ENCODE peak calls at places on chromosomes 13 and 19, in six cellular contexts. N is GM06990, R is tibial artery, Q is PC-3, X is psoas muscle, V is left ventricle myocardium inferior. H is an unnamed sample. For H3K27me3, the result is how much of the 10 kb centered on the place peaks cover.

GRCh38 chr19:39308531-39309304 is 11.9 kb downstream of the LRFN1 start:
- DNase-seq in N (no peak), X (no peak), R (peak), Q (no peak), V (no peak), H (peak)

GRCh38 chr19:7916137-7916907 is 1.7 kb downstream of the TGFBR3L start:
- DNase-seq in X (no peak), Q (peak), V (no peak), N (peak), R (no peak), H (no peak)

GRCh38 chr19:16856091-16856490 is 26.9 kb downstream of the SIN3B start:
- DNase-seq in V (no peak), X (no peak), N (no peak), R (no peak), Q (no peak), H (no peak)

GRCh38 chr13:40813662-40814454 is 24.4 kb downstream of the SLC25A15 start:
- DNase-seq in N (peak), X (no peak), V (no peak), Q (peak), R (no peak), H (peak)

GRCh38 chr13:113656831-113657671 is 947 bp downstream of the ATP4B start:
- DNase-seq in V (peak), N (no peak), X (no peak), R (peak), Q (no peak), H (no peak)

GRCh38 chr19:41753159-41753558 is 2.2 kb upstream of the CEACAM6 start:
- DNase-seq in N (peak), V (peak), R (no peak), X (peak), Q (peak), H (peak)

GRCh38 chr13:24284876-24285275 is 24.5 kb upstream of the C1QTNF9 start:
- DNase-seq in R (no peak), N (no peak), Q (no peak), V (no peak), X (no peak), H (no peak)

GRCh38 chr13:82822935-82823334 is 1059.3 kb downstream of the SLITRK1 start:
- DNase-seq in R (no peak), X (no peak), V (no peak), Q (no peak), N (no peak), H (no peak)

GRCh38 chr13:40230833-40231266 is 435.6 kb downstream of the FOXO1 start:
- DNase-seq in V (no peak), Q (peak), X (no peak), R (no peak), N (no peak), H (no peak)

GRCh38 chr13:109146912-109147624 is 517.7 kb downstream of the MYO16 start:
- DNase-seq in Q (peak), X (no peak), N (no peak), V (no peak), R (no peak), H (peak)

DNA sequence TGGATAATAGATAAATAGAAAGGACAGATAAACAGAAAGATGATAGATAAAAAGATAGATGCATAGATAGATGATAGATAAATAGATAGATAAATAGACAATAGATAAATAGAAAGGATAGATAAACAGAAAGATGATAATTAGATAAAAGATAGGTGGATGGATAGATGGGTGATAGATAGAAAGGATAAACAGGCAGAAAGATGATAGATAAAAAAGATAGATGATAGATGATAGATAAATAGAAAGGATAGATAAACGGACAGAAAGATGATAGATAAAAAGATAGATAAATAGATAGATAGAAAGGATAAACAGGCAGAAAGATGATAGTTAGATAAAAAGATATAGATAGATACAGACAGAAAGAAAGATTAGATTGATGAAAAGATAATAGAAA is 92.3 kb upstream of the UQCRFS1 start:
- DNase-seq in X (no peak), Q (no peak), N (no peak), V (no peak), R (no peak), H (no peak)
- H3K27me3 ChIP-seq in X (under half), Q (under half), N (under half), V (half or more), R (under half), H (under half)

GRCh38 chr19:11300811-11301120 is 4.8 kb downstream of the TSPAN16 start:
- DNase-seq in N (no peak), Q (no peak), X (no peak), V (no peak), R (no peak), H (no peak)
- H3K4me3 ChIP-seq in N (no peak), Q (no peak), X (no peak), V (no peak), R (no peak), H (no peak)

DNA sequence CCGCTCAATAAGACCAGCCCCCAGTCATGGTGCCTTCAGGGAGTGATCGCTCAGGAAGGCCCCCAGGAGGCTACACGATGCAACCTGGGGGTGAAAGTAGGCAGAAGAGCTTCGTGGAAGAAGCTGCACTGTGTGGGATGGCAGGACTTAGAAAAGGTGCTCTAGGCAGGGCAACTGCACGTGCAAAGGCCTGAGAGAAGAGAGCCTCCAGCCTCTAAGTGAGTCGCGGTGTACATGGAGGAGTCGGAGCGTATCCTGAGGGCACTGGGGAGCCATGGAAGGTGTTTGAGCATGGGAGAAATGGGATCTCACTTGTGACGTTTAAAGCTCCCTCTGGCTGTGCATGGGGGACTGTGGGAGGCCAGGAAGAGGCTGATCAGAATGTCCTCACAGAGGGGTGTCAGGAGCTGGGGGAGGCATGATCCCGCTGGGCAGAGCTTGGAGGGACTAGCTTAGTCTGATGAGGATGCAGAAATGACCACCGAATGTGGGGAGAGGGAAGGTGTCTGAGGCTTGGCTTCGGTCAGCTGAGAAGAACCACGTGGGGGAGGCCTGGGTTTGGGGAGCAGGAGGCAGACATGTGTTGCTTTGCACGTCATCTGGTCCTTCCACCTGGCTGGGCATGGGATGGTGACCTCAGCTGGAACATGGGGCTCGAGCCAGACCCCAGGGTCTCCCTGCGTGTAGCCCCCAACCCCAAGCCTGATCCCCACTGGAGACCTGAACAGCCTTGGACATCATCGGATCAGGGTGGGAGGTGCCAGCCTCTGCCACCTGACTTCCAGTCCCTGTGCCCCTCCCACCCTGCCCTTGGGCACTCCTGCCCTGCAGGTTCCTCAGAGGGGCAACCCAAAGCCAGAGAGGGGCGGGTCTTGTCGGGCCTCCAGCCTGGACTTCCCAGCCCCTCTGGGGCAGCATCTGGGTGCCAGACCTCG is 1.1 kb downstream of the APC2 start:
- DNase-seq in R (no peak), V (no peak), X (no peak), Q (no peak), N (no peak), H (no peak)
- H3K27me3 ChIP-seq in R (half or more), V (half or more), X (half or more), Q (under half), N (under half), H (half or more)

GRCh38 chr19:17966115-17966455 is 822 bp upstream of the KCNN1 start:
- DNase-seq in R (no peak), V (no peak), N (no peak), Q (no peak), X (no peak), H (no peak)

GRCh38 chr19:17968376-17968775 is 1.5 kb downstream of the KCNN1 start:
- DNase-seq in N (no peak), Q (no peak), X (no peak), V (no peak), R (no peak), H (no peak)

GRCh38 chr19:17966497-17967257 is at the start of gene KCNN1:
- DNase-seq in N (no peak), V (no peak), X (no peak), Q (no peak), R (no peak), H (no peak)

GRCh38 chr19:17969096-17969792 is 2.3 kb downstream of the KCNN1 start:
- DNase-seq in N (no peak), X (no peak), Q (no peak), R (no peak), V (no peak), H (no peak)

GRCh38 chr19:17967258-17968051 is 548 bp downstream of the KCNN1 start:
- DNase-seq in X (no peak), N (no peak), V (no peak), R (no peak), Q (no peak), H (no peak)
- H3K4me3 ChIP-seq in X (peak), N (no peak), V (peak), R (no peak), Q (no peak), H (no peak)

GRCh38 chr19:4140237-4140711 is 13.2 kb upstream of the CREB3L3 start:
- DNase-seq in X (no peak), N (no peak), V (no peak), Q (peak), R (no peak), H (peak)
- H3K27me3 ChIP-seq in X (under half), N (under half), V (under half), Q (under half), R (under half), H (under half)

DNA sequence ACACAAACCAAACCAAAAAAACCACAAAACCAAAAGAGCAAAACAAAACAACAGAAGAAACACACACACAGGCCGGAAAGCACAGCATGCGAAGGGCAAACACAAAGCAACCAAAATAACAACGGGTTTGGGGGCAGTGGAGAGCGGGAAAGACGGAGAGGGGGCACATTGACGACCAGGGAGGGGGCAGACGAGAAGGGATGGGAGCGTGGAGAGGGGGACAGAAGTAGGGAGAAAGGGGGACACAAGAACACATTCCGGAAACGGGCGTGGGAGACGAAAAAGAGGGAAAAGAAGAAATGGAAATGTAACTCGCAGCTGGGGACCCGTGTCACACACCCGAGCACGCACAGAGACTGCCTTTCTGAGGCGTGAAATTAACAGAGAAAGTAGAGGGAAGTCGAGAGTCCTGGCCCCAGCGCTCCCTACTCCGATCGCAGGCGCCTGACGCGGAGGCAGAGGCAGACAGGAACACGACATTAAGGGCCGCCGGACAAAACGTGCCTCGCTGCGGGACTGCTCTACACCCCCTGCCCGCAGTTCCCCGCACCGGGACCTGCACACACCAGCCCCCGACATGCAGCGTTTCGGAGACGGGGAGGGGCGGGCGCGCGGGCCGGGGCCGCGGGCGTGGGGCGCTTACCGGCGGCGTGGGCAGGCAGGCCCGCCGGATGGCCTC is 652 bp downstream of the POU4F1 start:
- DNase-seq in V (no peak), Q (no peak), R (no peak), X (no peak), N (peak), H (no peak)
- H3K4me3 ChIP-seq in V (peak), Q (no peak), R (peak), X (peak), N (peak), H (peak)

DNA sequence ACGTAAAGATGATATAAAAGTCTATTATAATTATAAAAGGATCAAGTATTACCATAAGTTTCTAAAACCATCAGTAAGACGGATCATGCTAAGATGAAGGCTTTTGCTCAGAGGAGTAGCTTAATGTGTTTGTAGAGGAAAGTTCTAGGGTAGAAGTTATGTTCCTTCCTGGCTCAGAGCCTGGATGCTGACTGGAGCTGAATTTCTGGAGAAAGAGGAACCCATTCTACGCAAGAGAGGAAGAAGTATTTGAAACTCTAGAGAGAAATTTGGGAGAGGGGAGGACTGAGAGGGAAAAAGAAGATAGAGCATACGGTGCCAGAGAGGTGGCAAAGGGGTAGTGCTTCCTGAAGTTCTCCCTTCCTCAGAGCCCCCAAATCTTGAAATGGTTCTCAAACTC is 51.5 kb upstream of the SGCG start:
- DNase-seq in Q (no peak), X (no peak), R (no peak), V (no peak), N (no peak), H (no peak)
- H3K27me3 ChIP-seq in Q (under half), X (under half), R (under half), V (under half), N (under half), H (under half)

DNA sequence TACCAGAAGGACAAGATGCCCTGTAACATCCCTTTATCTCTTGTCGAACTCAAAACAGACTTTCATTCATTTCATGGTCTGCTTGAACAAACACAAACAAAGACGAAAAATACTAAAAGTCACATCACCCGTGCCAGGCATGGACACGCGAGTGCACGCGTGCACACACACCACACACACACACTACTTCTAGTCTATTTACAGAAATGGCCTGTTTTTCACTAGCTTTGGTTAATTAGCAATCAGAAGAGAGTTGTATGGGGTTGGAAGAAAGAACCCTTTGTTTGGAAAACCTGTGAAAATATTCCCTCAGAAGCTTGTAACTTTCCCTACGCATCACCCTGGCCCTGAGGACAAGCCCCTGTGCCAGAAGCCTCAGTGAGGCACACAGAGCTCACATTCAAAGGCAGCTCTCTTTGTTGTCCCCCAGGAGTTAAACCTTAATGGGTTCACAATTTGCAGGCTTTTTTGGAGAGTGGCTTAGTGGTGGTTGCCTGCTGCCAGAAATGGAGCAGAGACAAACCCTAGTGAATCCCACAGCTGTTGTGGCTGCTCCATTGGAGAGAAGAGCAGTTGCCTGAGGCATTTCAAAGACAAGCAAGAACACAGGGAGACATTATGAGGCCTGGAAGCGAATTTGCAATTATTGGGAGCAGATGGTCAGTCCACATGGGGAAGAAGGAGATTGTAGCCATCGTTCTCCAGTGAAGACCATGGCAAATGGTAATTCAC is 55.9 kb downstream of the STARD13 start:
- DNase-seq in N (no peak), R (no peak), X (no peak), V (no peak), Q (no peak), H (no peak)
- H3K4me3 ChIP-seq in N (no peak), R (no peak), X (no peak), V (peak), Q (no peak), H (no peak)

DNA sequence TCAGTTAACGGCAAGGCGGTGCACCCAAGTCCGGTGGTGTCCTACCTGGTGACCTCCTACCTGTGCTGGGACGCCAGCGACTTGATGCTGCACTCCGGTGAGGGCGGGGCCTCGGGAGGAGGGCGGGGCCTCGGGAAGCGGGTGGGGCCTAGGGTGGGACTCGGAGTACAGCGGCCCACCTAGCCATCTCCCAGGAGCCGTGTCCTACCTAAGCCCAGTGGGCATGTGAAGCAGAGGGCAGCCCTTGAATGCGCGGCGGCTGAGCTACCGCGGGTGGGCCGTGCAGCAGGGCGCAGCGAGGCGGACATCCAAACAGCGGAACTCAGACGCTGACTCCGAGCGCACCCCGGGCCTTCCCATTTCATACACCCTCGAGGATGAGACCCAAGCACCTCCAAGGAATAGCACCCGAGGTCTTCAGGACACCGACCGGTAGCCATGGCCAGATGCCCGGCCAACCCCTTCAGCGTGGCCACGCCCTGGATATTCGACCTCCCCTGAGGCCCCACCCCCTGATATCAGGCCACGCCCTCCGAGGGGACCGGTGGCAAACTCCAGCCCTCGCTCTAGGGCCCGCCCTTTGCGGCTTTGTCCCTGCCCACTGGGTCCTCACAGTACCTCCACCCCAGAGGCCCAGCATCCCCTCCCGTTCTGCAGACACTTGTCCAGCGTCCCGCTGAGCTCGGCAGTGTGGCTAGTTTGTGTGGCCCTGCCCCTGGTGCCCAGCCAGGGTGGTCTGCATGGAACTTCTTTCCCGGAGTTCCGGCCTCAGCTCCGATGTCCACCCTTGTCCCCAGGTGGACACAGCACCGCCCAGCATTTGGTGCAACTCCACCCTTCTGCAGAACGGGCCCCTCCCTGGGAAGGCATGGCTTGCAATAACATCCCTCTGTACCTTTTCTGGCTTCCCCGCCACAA is 5.4 kb downstream of the KLK1 start:
- DNase-seq in X (peak), R (no peak), Q (peak), V (peak), N (peak), H (no peak)
- H3K27me3 ChIP-seq in X (half or more), R (half or more), Q (half or more), V (half or more), N (under half), H (under half)

H was measured in bronchial epithelial cell.